ENCODE peak calls at places on chromosomes 16 and 17, in seven cellular contexts. S is transverse colon, N is esophagus muscularis mucosa, D is sigmoid colon, L is IMR-90, Q is ovary, P is adrenal gland. G is an unnamed sample. For H3K27me3, the result is how much of the 10 kb centered on the place peaks cover.

GRCh38 chr16:25020112-25020591 is 5.0 kb upstream of the ARHGAP17 start:
- DNase-seq in P (peak), Q (no peak), N (no peak), L (no peak), S (no peak), D (peak), G (no peak)

GRCh38 chr16:5845046-5845445 is 747.5 kb upstream of the EEF2KMT start:
- DNase-seq in Q (no peak), N (no peak), D (no peak), L (no peak), P (no peak), S (no peak), G (no peak)

GRCh38 chr17:72488542-72489272 is 367.9 kb downstream of the SOX9 start:
- DNase-seq in D (no peak), S (no peak), L (no peak), Q (no peak), P (no peak), N (no peak), G (no peak)

GRCh38 chr16:28985611-28986041 is 774 bp downstream of the LAT start:
- DNase-seq in L (no peak), Q (no peak), N (no peak), D (no peak), S (no peak), P (no peak), G (no peak)

GRCh38 chr16:12462690-12463646 is 340.7 kb downstream of the CPPED1 start:
- DNase-seq in D (no peak), L (peak), Q (no peak), P (no peak), N (no peak), S (no peak), G (no peak)

GRCh38 chr16:78976212-78976611 is 624.3 kb downstream of the MAF start:
- DNase-seq in L (no peak), N (no peak), D (no peak), P (no peak), Q (no peak), S (no peak), G (no peak)

GRCh38 chr17:28878981-28879380 is 18.6 kb downstream of the FLOT2 start:
- DNase-seq in P (no peak), N (no peak), S (no peak), D (no peak), L (peak), Q (no peak), G (peak)

GRCh38 chr16:57235128-57236092 is 9.6 kb upstream of the ARL2BP start:
- DNase-seq in S (no peak), P (no peak), L (peak), N (no peak), D (no peak), Q (no peak), G (no peak)

GRCh38 chr17:38724337-38724988 is 5.7 kb upstream of the CISD3 start:
- DNase-seq in S (peak), P (peak), L (no peak), D (peak), Q (no peak), N (no peak), G (peak)

DNA sequence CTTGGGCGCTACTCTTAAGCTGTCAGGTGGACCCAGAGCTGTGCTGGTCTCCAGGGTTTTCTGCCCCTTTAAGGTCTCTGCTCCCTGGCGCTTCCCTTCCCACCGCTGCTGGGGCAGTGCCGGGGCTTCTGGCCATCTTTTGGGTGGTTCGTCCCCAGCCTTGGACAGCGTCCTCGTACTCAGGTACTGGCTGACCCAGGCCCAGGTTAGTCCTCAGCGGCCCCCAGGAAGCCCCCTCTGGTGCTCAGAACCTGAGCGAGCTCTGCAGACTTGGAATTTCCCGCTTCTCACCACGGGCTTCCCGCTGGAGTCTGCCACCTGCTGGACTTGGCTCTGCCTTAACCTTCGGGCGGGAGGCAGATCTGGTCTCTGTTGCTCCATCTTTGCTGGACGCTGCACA is 94.1 kb upstream of the ZNF750 start:
- DNase-seq in D (peak), P (no peak), L (no peak), Q (peak), S (peak), N (no peak), G (peak)
- TF ChIP-seq CTCF in D (no peak), P (no peak), L (no peak), Q (no peak), S (no peak), N (no peak), G (no peak)

GRCh38 chr16:4580245-4580644 is 24.1 kb downstream of the C16orf96 start:
- DNase-seq in Q (no peak), P (no peak), N (no peak), L (no peak), D (no peak), S (no peak), G (no peak)
- TF ChIP-seq POLR2A in Q (no peak), P (no peak), N (no peak), L (no peak), D (no peak), S (no peak), G (no peak)

GRCh38 chr17:79842656-79843474 is 3.6 kb upstream of the CBX4 start:
- DNase-seq in L (no peak), Q (peak), P (no peak), S (peak), N (no peak), D (no peak), G (no peak)

GRCh38 chr17:79843475-79843916 is 4.3 kb upstream of the CBX4 start:
- DNase-seq in S (peak), D (no peak), P (no peak), L (no peak), N (no peak), Q (peak), G (peak)

GRCh38 chr17:79841369-79842135 is 2.3 kb upstream of the CBX4 start:
- DNase-seq in Q (peak), P (no peak), D (no peak), S (no peak), L (no peak), N (no peak), G (no peak)

GRCh38 chr17:79840989-79841286 is 1.7 kb upstream of the CBX4 start:
- DNase-seq in S (no peak), P (no peak), Q (no peak), L (no peak), N (no peak), D (no peak), G (no peak)

GRCh38 chr17:79842136-79842655 is 3.0 kb upstream of the CBX4 start:
- DNase-seq in N (no peak), P (no peak), Q (peak), S (no peak), D (no peak), L (no peak), G (peak)
- H3K27me3 ChIP-seq in N (under half), P (under half), Q (under half), S (under half), D (under half), L (under half), G (under half)

DNA sequence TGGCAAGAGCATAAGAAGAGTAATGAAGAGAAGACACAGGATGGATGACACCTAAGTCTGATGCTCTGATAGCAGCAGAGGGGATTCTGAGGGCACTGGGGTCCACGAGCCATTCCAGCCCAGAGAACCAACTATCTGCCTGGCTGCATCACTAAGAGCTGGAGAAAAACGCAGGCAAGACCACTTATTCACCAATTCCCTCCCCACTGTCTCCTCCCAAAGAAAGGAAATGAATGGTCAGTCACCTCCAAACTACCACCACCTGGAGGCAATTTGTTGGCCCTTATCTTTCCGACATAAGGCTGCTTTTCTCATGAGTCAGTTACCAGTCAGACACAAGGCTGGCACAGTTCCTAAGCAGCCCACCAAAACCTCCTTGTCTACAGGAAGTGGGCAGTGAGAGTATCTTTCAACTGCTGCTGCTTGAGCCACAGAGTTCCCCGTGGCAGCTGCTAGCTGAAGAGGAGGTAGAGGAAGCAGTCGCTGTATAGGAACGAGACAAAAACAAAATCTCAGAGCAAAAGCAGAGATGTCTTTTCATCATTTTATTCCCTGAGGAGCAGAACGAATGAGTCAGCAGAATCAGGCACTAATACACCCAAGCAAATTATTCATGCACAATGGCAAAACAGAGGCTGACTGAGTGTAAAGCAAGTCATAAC is 111.1 kb downstream of the SMG6 start:
- DNase-seq in Q (no peak), P (no peak), N (no peak), D (no peak), L (peak), S (peak), G (peak)
- TF ChIP-seq CTCF in Q (no peak), P (no peak), N (no peak), D (no peak), L (no peak), S (no peak), G (no peak)

DNA sequence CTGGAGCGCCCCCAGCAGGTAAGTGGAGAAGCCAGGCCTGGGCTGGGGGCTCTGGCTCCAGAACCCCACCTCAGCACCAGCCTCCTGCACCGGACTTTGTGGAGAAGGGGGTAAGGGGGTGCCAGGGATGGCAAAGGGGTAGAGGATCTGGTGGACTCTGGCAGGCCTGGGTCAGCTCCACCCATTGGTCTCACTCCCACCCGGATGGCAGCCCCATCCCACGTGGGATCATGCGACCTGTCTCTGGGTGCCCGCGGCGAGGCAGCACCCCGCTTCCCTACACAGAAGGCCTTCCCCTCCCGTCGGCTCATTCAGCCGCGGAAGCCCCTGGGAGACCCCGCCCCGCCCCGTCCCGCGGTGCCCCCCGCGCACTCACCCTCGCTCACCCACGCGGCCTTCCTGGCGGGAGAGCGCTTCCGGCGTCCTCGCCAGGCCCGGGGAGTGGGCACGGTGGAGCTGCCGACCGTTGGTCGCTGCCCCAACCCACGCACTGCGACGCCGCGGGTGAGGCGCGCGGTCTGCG is 498 bp upstream of the PLEKHG4 start:
- DNase-seq in P (no peak), S (peak), Q (no peak), D (no peak), L (no peak), N (no peak), G (peak)
- TF ChIP-seq POLR2A in P (no peak), S (no peak), Q (no peak), D (no peak), L (no peak), N (no peak), G (no peak)

G was measured in Peyer's patch.